ENCODE peak calls at places on chromosome 6, in nine cellular contexts. D, Q, I, N, A, C, H, Y and L are unnamed samples.

GRCh38 chr6:30568245-30568644 is 3.0 kb upstream of the ABCF1 start:
- DNase-seq in A (no peak), Y (no peak), N (no peak), Q (no peak), I (no peak), D (no peak), C (no peak), H (no peak), L (no peak)

GRCh38 chr6:165662671-165663282 is at the start of gene PDE10A:
- DNase-seq in N (no peak), I (no peak), C (no peak), H (no peak), Q (peak), D (no peak), Y (no peak), A (no peak), L (no peak)

GRCh38 chr6:15945593-15946159 is 183.2 kb upstream of the MYLIP start:
- DNase-seq in H (no peak), C (no peak), I (no peak), N (no peak), Q (no peak), A (peak), Y (no peak), D (no peak), L (no peak)

GRCh38 chr6:112282217-112282616 is 27.9 kb upstream of the LAMA4 start:
- DNase-seq in C (no peak), I (no peak), Y (no peak), Q (peak), N (no peak), H (no peak), A (peak), D (peak), L (no peak)

GRCh38 chr6:154615483-154616025 is 105.1 kb upstream of the CNKSR3 start:
- DNase-seq in D (no peak), C (no peak), Y (no peak), A (peak), N (no peak), Q (no peak), I (no peak), H (peak), L (no peak)

GRCh38 chr6:11497881-11498280 is 39.7 kb upstream of the TMEM170B start:
- DNase-seq in C (no peak), A (peak), Q (no peak), H (no peak), Y (no peak), I (peak), N (no peak), D (no peak), L (no peak)

GRCh38 chr6:14453712-14454466 is 336.3 kb downstream of the CD83 start:
- DNase-seq in D (no peak), C (no peak), Q (no peak), Y (no peak), I (no peak), A (peak), H (no peak), N (no peak), L (no peak)

GRCh38 chr6:79821859-79822258 is 125.5 kb downstream of the ELOVL4 start:
- DNase-seq in C (no peak), D (no peak), Y (no peak), H (no peak), N (no peak), A (peak), I (no peak), Q (no peak), L (no peak)